ENCODE peak calls at places on chromosome 1, in eight cellular contexts. X, O, H, W, P, Y, B and M are unnamed samples.

GRCh38 chr1:207848234-207848633 is 62.7 kb downstream of the CD34 start:
- DNase-seq in H (peak), B (peak), P (no peak), X (peak), W (no peak), O (no peak), Y (no peak), M (no peak)

GRCh38 chr1:156498447-156499193 is 2.0 kb downstream of the MEF2D start:
- DNase-seq in O (no peak), P (no peak), X (no peak), W (no peak), H (no peak), Y (no peak), B (peak), M (no peak)

GRCh38 chr1:210754931-210755670 is 378.8 kb downstream of the KCNH1 start:
- DNase-seq in X (no peak), W (no peak), O (no peak), Y (peak), B (no peak), H (no peak), P (no peak), M (peak)

GRCh38 chr1:234689236-234689635 is 79.3 kb upstream of the IRF2BP2 start:
- DNase-seq in H (no peak), B (no peak), Y (no peak), O (no peak), X (no peak), W (no peak), P (no peak), M (no peak)

GRCh38 chr1:246923482-246923881 is 8.3 kb downstream of the AHCTF1 start:
- DNase-seq in Y (no peak), H (no peak), W (no peak), B (no peak), P (no peak), O (no peak), X (peak), M (no peak)

GRCh38 chr1:232751393-232752140 is 53.6 kb upstream of the MAP10 start:
- DNase-seq in Y (no peak), B (no peak), X (peak), P (no peak), H (no peak), O (no peak), W (no peak), M (no peak)

GRCh38 chr1:209870151-209870831 is 42.5 kb downstream of the UTP25 start:
- DNase-seq in B (peak), P (peak), W (no peak), H (no peak), Y (no peak), O (no peak), X (no peak), M (no peak)

GRCh38 chr1:3827813-3828307 is 29.2 kb downstream of the CEP104 start:
- DNase-seq in W (no peak), Y (no peak), H (no peak), P (no peak), O (no peak), X (peak), B (peak), M (no peak)